ENCODE peak calls at places on chromosomes 7 and 10, in ten cellular contexts. X is CD8-positive, alpha-beta T cell; T is neural progenitor cell; C is tibial nerve; Y is B cell; O is endothelial cell; A is fibroblast of the aortic adventitia; J is AG04450; U is tibial artery; G is endodermal cell. Q is an unnamed sample.

GRCh38 chr7:97015279-97015678 is 9.4 kb downstream of the DLX5 start:
- DNase-seq in X (no peak), T (no peak), C (no peak), Y (no peak), O (no peak), A (no peak), J (no peak), U (no peak), G (no peak), Q (no peak)

GRCh38 chr10:600876-601275 is 88.6 kb downstream of the DIP2C start:
- DNase-seq in X (no peak), T (no peak), C (no peak), Y (no peak), O (no peak), A (peak), J (no peak), U (peak), G (no peak), Q (no peak)

GRCh38 chr10:124419635-124420034 is 912 bp upstream of the OAT start:
- DNase-seq in X (no peak), T (no peak), C (no peak), Y (no peak), O (no peak), A (no peak), J (no peak), U (no peak), G (no peak), Q (no peak)

GRCh38 chr7:94280836-94281235 is 113.9 kb upstream of the COL1A2 start:
- DNase-seq in X (no peak), T (no peak), C (no peak), Y (no peak), O (no peak), A (no peak), J (no peak), U (no peak), G (no peak), Q (no peak)

GRCh38 chr10:85921789-85922188 is 444.8 kb downstream of the GRID1 start:
- DNase-seq in X (no peak), T (no peak), C (no peak), Y (no peak), O (no peak), A (no peak), J (no peak), U (no peak), G (no peak), Q (no peak)

GRCh38 chr7:100835903-100836811 is 8.8 kb upstream of the EPHB4 start:
- DNase-seq in X (no peak), T (peak), C (no peak), Y (no peak), O (peak), A (no peak), J (no peak), U (peak), G (peak), Q (no peak)

GRCh38 chr10:73493781-73494180 is 2.0 kb downstream of the PPP3CB start:
- DNase-seq in X (no peak), T (no peak), C (no peak), Y (no peak), O (no peak), A (peak), J (peak), U (no peak), G (no peak), Q (no peak)

GRCh38 chr7:85734823-85735222 is 548.0 kb upstream of the SEMA3D start:
- DNase-seq in X (no peak), T (no peak), C (no peak), Y (no peak), O (no peak), A (no peak), J (no peak), U (no peak), G (no peak), Q (no peak)

GRCh38 chr10:67697646-67698245 is 1.8 kb upstream of the CTNNA3 start:
- DNase-seq in X (no peak), T (peak), C (no peak), Y (no peak), O (peak), A (peak), J (peak), U (no peak), G (no peak), Q (peak)

GRCh38 chr7:54542920-54543539 is 855 bp downstream of the VSTM2A start:
- DNase-seq in X (no peak), T (peak), C (no peak), Y (no peak), O (peak), A (peak), J (no peak), U (no peak), G (peak), Q (no peak)

GRCh38 chr10:102796407-102797176 is 40.6 kb downstream of the CYP17A1 start:
- DNase-seq in X (peak), T (no peak), C (peak), Y (peak), O (no peak), A (peak), J (no peak), U (peak), G (no peak), Q (peak)

GRCh38 chr7:468681-469590 is 50.7 kb downstream of the PDGFA start:
- DNase-seq in X (no peak), T (no peak), C (no peak), Y (peak), O (no peak), A (no peak), J (no peak), U (peak), G (no peak), Q (no peak)

GRCh38 chr7:75776295-75776971 is 4.4 kb upstream of the CCL26 start:
- DNase-seq in X (peak), T (no peak), C (no peak), Y (no peak), O (no peak), A (peak), J (peak), U (no peak), G (no peak), Q (no peak)

GRCh38 chr7:90657481-90657880 is 61.4 kb downstream of the CDK14 start:
- DNase-seq in X (no peak), T (no peak), C (no peak), Y (no peak), O (no peak), A (no peak), J (no peak), U (no peak), G (no peak), Q (no peak)

GRCh38 chr7:131105294-131105802 is 222.3 kb upstream of the MKLN1 start:
- DNase-seq in X (no peak), T (no peak), C (peak), Y (no peak), O (no peak), A (peak), J (no peak), U (no peak), G (peak), Q (no peak)

GRCh38 chr10:113100299-113100680 is 150.2 kb downstream of the TCF7L2 start:
- DNase-seq in X (no peak), T (no peak), C (no peak), Y (no peak), O (no peak), A (no peak), J (no peak), U (no peak), G (no peak), Q (no peak)

GRCh38 chr7:272108-272615 is 17.8 kb upstream of the FOXL3 start:
- DNase-seq in X (no peak), T (no peak), C (no peak), Y (no peak), O (no peak), A (no peak), J (no peak), U (no peak), G (no peak), Q (no peak)

GRCh38 chr10:68553599-68553998 is 6.5 kb upstream of the TET1 start:
- DNase-seq in X (no peak), T (no peak), C (no peak), Y (no peak), O (no peak), A (no peak), J (no peak), U (no peak), G (no peak), Q (no peak)

GRCh38 chr7:139635521-139636240 is 112.2 kb downstream of the CLEC2L start:
- DNase-seq in X (peak), T (peak), C (no peak), Y (no peak), O (no peak), A (no peak), J (no peak), U (no peak), G (no peak), Q (no peak)

GRCh38 chr10:132636358-132636757 is 98.8 kb downstream of the INPP5A start:
- DNase-seq in X (no peak), T (no peak), C (no peak), Y (peak), O (no peak), A (no peak), J (no peak), U (peak), G (no peak), Q (no peak)

GRCh38 chr10:33386926-33387325 is 52.5 kb upstream of the NRP1 start:
- DNase-seq in X (no peak), T (no peak), C (no peak), Y (no peak), O (no peak), A (peak), J (no peak), U (no peak), G (peak), Q (no peak)

GRCh38 chr10:94027197-94027596 is 33.5 kb downstream of the PLCE1 start:
- DNase-seq in X (no peak), T (no peak), C (no peak), Y (no peak), O (no peak), A (peak), J (no peak), U (no peak), G (no peak), Q (no peak)

GRCh38 chr7:28409716-28410627 is 2.3 kb upstream of the CREB5 start:
- DNase-seq in X (no peak), T (peak), C (peak), Y (no peak), O (peak), A (peak), J (no peak), U (peak), G (peak), Q (peak)

GRCh38 chr7:77813180-77813579 is 14.6 kb downstream of the PHTF2 start:
- DNase-seq in X (no peak), T (no peak), C (no peak), Y (no peak), O (no peak), A (no peak), J (no peak), U (no peak), G (no peak), Q (no peak)

GRCh38 chr10:80462986-80463741 is 9.1 kb downstream of the TSPAN14 start:
- DNase-seq in X (no peak), T (no peak), C (no peak), Y (peak), O (no peak), A (peak), J (no peak), U (no peak), G (no peak), Q (no peak)

GRCh38 chr7:132390705-132391104 is 185.6 kb downstream of the PLXNA4 start:
- DNase-seq in X (no peak), T (no peak), C (no peak), Y (no peak), O (no peak), A (peak), J (peak), U (no peak), G (no peak), Q (no peak)

GRCh38 chr7:75533926-75534325 is 41.8 kb downstream of the SPDYE5 start:
- DNase-seq in X (peak), T (no peak), C (no peak), Y (no peak), O (no peak), A (no peak), J (no peak), U (no peak), G (no peak), Q (no peak)

GRCh38 chr7:77479536-77480088 is 57.5 kb upstream of the PTPN12 start:
- DNase-seq in X (no peak), T (peak), C (no peak), Y (no peak), O (no peak), A (peak), J (no peak), U (no peak), G (no peak), Q (no peak)

GRCh38 chr10:77165445-77166316 is 471.9 kb downstream of the KCNMA1 start:
- DNase-seq in X (peak), T (peak), C (no peak), Y (peak), O (peak), A (peak), J (no peak), U (no peak), G (peak), Q (peak)

GRCh38 chr7:100053201-100053600 is 3.6 kb downstream of the ZSCAN21 start:
- DNase-seq in X (no peak), T (peak), C (no peak), Y (no peak), O (peak), A (peak), J (peak), U (no peak), G (peak), Q (peak)

GRCh38 chr10:105017116-105017515 is 376.0 kb downstream of the SORCS3 start:
- DNase-seq in X (no peak), T (no peak), C (no peak), Y (no peak), O (no peak), A (no peak), J (no peak), U (no peak), G (no peak), Q (no peak)

GRCh38 chr10:102672822-102673200 is 28.5 kb downstream of the TRIM8 start:
- DNase-seq in X (no peak), T (no peak), C (no peak), Y (no peak), O (no peak), A (no peak), J (no peak), U (peak), G (no peak), Q (no peak)

GRCh38 chr7:36623247-36623646 is 101.0 kb downstream of the AOAH start:
- DNase-seq in X (no peak), T (no peak), C (no peak), Y (no peak), O (no peak), A (no peak), J (no peak), U (no peak), G (no peak), Q (no peak)

GRCh38 chr7:2972531-2973161 is 71.0 kb downstream of the CARD11 start:
- DNase-seq in X (peak), T (no peak), C (no peak), Y (no peak), O (no peak), A (no peak), J (no peak), U (peak), G (peak), Q (no peak)

GRCh38 chr7:47588704-47589225 is 6.9 kb upstream of the TNS3 start:
- DNase-seq in X (no peak), T (no peak), C (no peak), Y (no peak), O (no peak), A (no peak), J (no peak), U (no peak), G (no peak), Q (peak)

GRCh38 chr7:46881507-46882127 is 700.3 kb downstream of the TNS3 start:
- DNase-seq in X (no peak), T (peak), C (no peak), Y (no peak), O (no peak), A (no peak), J (no peak), U (no peak), G (peak), Q (no peak)

DNA sequence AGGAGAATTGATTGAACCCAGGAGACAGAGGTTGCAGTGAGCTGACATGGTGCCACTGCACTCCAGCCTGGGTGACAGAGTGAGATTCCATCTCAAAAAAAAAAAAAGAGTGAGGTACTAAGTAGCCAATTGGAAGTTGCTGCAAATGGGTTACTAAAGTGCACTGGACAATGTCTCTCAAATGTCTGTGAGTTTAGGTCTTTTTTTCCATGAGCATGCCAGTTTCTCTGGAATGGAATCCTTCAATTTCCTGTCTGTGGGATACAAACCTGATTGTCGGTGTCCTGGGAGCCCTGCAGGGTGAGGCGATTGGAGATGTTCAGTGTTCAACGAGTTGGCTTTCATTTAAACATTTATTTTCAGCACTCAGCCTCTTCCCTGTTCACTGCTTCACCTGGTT is 5.4 kb upstream of the CALD1 start:
- DNase-seq in X (no peak), T (no peak), C (no peak), Y (no peak), O (no peak), A (no peak), J (no peak), U (no peak), G (no peak), Q (no peak)
- TF ChIP-seq CTCF in X (no peak), T (no peak), C (no peak), Y (no peak), O (no peak), A (no peak), J (no peak), U (no peak), G (no peak), Q (no peak)

GRCh38 chr7:12685550-12685949 is 1.9 kb upstream of the ARL4A start:
- DNase-seq in X (peak), T (peak), C (no peak), Y (no peak), O (peak), A (peak), J (no peak), U (no peak), G (peak), Q (no peak)
- TF ChIP-seq CTCF in X (peak), T (peak), C (peak), Y (no peak), O (peak), A (peak), J (peak), U (peak), G (peak), Q (peak)

DNA sequence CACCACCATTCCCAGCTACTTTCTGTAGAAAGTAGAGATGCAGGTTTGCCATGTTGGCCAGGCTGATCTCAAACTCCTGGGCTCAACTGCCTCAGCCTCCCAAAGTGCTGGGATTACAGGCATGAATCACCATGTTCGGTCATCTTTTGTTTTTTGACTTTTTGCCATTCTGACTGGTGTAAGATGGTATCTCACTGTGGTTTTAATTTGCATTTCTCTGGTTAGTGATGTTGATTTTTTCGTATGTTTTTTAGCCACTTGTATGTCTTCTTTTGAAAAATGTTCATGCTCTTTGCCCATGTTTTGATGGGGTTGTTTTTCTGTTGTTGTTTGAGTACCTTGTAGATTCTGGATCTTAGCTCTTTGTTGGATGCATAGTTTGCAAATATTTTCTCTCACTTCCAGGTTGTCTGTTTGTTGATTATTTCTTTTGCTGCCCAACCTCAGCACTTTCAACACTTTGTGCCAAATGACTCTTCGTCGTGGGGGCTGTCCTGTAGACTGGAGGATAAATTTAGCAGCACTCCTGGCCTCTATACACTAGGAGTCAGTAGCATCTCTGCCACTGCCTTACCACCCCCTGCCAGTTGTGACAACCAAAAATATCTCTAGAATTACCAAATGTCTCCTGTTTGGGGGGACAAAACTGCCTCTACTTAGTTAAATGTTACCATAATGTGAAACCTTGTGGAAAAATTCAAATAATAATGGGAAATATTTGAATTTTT is 6.5 kb upstream of the CPED1 start:
- DNase-seq in X (no peak), T (no peak), C (no peak), Y (no peak), O (no peak), A (peak), J (no peak), U (no peak), G (no peak), Q (no peak)
- TF ChIP-seq CTCF in X (no peak), T (no peak), C (no peak), Y (no peak), O (no peak), A (no peak), J (peak), U (no peak), G (peak), Q (no peak)

DNA sequence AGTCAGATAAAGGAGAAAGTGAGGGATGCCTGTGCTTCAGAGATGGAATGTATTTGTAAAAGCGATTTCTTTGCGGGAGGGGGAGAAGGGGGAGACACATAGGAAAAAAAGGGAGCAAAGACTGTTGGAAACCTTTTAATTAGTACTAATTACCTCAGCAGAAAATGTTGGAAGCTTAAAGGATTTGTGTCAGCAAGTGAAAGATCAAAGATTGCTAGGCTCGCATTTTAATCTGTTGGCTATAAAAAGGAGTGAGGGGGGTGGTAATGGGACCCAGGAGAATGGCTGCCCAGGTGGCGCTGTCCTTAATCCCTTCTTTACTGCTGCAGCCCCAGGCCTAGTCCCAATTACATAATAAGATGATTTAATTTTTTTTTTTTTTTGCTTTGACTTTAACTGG is 581.5 kb downstream of the LRMDA start:
- DNase-seq in X (no peak), T (peak), C (no peak), Y (no peak), O (no peak), A (no peak), J (no peak), U (no peak), G (no peak), Q (no peak)
- TF ChIP-seq CTCF in X (no peak), T (peak), C (no peak), Y (no peak), O (no peak), A (no peak), J (no peak), U (no peak), G (no peak), Q (no peak)

GRCh38 chr10:70233939-70234300 is 691 bp upstream of the PPA1 start:
- DNase-seq in X (no peak), T (no peak), C (no peak), Y (no peak), O (no peak), A (no peak), J (no peak), U (no peak), G (peak), Q (no peak)
- TF ChIP-seq CTCF in X (peak), T (no peak), C (no peak), Y (peak), O (no peak), A (no peak), J (no peak), U (no peak), G (no peak), Q (no peak)

Q was measured in GM10248.